ENCODE peak calls at places on chromosome 6, in eight cellular contexts. T is prostate gland, U is endothelial cell of umbilical vein, Y is stomach, A is HepG2, Z is sigmoid colon, B is spleen, H is transverse colon. F is an unnamed sample.

GRCh38 chr6:129863664-129864063 is 2.5 kb upstream of the TMEM244 start:
- DNase-seq in T (no peak), U (no peak), Y (no peak), A (no peak), Z (no peak), B (no peak), H (no peak), F (no peak)

GRCh38 chr6:26538572-26538902 is 371 bp downstream of the HMGN4 start:
- DNase-seq in T (no peak), U (no peak), Y (no peak), A (no peak), Z (no peak), B (no peak), H (no peak), F (no peak)

GRCh38 chr6:128826606-128827005 is 56.3 kb upstream of the LAMA2 start:
- DNase-seq in T (no peak), U (no peak), Y (no peak), A (no peak), Z (no peak), B (no peak), H (no peak), F (no peak)

GRCh38 chr6:146847426-146847825 is 248.7 kb downstream of the ADGB start:
- DNase-seq in T (no peak), U (peak), Y (no peak), A (no peak), Z (no peak), B (no peak), H (no peak), F (no peak)

GRCh38 chr6:2914318-2914660 is 11.2 kb upstream of the SERPINB9 start:
- DNase-seq in T (no peak), U (no peak), Y (peak), A (no peak), Z (no peak), B (no peak), H (peak), F (no peak)

GRCh38 chr6:30113843-30114242 is 953 bp upstream of the TRIM31 start:
- DNase-seq in T (no peak), U (no peak), Y (no peak), A (no peak), Z (no peak), B (no peak), H (no peak), F (no peak)

GRCh38 chr6:136289327-136289578 is 393 bp downstream of the BCLAF1 start:
- DNase-seq in T (peak), U (peak), Y (peak), A (peak), Z (peak), B (peak), H (peak), F (peak)

GRCh38 chr6:137878810-137879285 is 11.8 kb downstream of the TNFAIP3 start:
- DNase-seq in T (peak), U (no peak), Y (no peak), A (no peak), Z (peak), B (peak), H (no peak), F (peak)

GRCh38 chr6:142009647-142010046 is 123.1 kb upstream of the GJE1 start:
- DNase-seq in T (no peak), U (no peak), Y (no peak), A (no peak), Z (no peak), B (no peak), H (no peak), F (no peak)

GRCh38 chr6:2688416-2689064 is 62.2 kb downstream of the MYLK4 start:
- DNase-seq in T (no peak), U (peak), Y (no peak), A (peak), Z (no peak), B (no peak), H (no peak), F (no peak)

GRCh38 chr6:8539446-8539845 is 104.1 kb upstream of the SLC35B3 start:
- DNase-seq in T (no peak), U (no peak), Y (no peak), A (peak), Z (no peak), B (no peak), H (no peak), F (no peak)

GRCh38 chr6:139242457-139243240 is 49.1 kb downstream of the TXLNB start:
- DNase-seq in T (no peak), U (no peak), Y (no peak), A (no peak), Z (no peak), B (no peak), H (no peak), F (no peak)

GRCh38 chr6:43919774-43920173 is 149.8 kb downstream of the VEGFA start:
- DNase-seq in T (no peak), U (no peak), Y (no peak), A (no peak), Z (no peak), B (no peak), H (no peak), F (no peak)

GRCh38 chr6:142706200-142706599 is 238.8 kb downstream of the HIVEP2 start:
- DNase-seq in T (no peak), U (no peak), Y (no peak), A (no peak), Z (no peak), B (no peak), H (no peak), F (no peak)

GRCh38 chr6:38909020-38909730 is 139.4 kb upstream of the GLP1R start:
- DNase-seq in T (no peak), U (peak), Y (peak), A (peak), Z (no peak), B (no peak), H (no peak), F (no peak)

GRCh38 chr6:145332001-145332400 is 403.3 kb downstream of the EPM2A start:
- DNase-seq in T (no peak), U (no peak), Y (no peak), A (peak), Z (no peak), B (no peak), H (no peak), F (no peak)

GRCh38 chr6:164034602-164035140 is 620.2 kb downstream of the QKI start:
- DNase-seq in T (no peak), U (no peak), Y (no peak), A (no peak), Z (no peak), B (no peak), H (no peak), F (no peak)

GRCh38 chr6:44071670-44072451 is 55.4 kb downstream of the MRPL14 start:
- DNase-seq in T (no peak), U (peak), Y (no peak), A (no peak), Z (no peak), B (no peak), H (no peak), F (no peak)

GRCh38 chr6:145539831-145540230 is 195.5 kb downstream of the EPM2A start:
- DNase-seq in T (no peak), U (no peak), Y (no peak), A (no peak), Z (no peak), B (no peak), H (no peak), F (no peak)

GRCh38 chr6:79813854-79814477 is 133.4 kb downstream of the ELOVL4 start:
- DNase-seq in T (peak), U (peak), Y (peak), A (peak), Z (peak), B (no peak), H (peak), F (no peak)

GRCh38 chr6:142356271-142356938 is 54.6 kb downstream of the ADGRG6 start:
- DNase-seq in T (no peak), U (no peak), Y (no peak), A (no peak), Z (no peak), B (no peak), H (no peak), F (no peak)

GRCh38 chr6:57317060-57317943 is at the start of gene PRIM2:
- DNase-seq in T (peak), U (peak), Y (peak), A (peak), Z (peak), B (peak), H (peak), F (peak)

GRCh38 chr6:135936606-135937005 is 85.1 kb downstream of the PDE7B start:
- DNase-seq in T (no peak), U (peak), Y (no peak), A (no peak), Z (no peak), B (no peak), H (no peak), F (no peak)

GRCh38 chr6:21371676-21372161 is 221.8 kb upstream of the SOX4 start:
- DNase-seq in T (no peak), U (no peak), Y (no peak), A (peak), Z (no peak), B (no peak), H (no peak), F (no peak)

GRCh38 chr6:33966536-33966935 is 162.7 kb upstream of the MLN start:
- DNase-seq in T (no peak), U (no peak), Y (no peak), A (no peak), Z (peak), B (no peak), H (no peak), F (no peak)

GRCh38 chr6:167238694-167239467 is 52.2 kb upstream of the UNC93A start:
- DNase-seq in T (no peak), U (no peak), Y (no peak), A (peak), Z (no peak), B (no peak), H (no peak), F (no peak)

GRCh38 chr6:105798057-105798456 is 288.1 kb upstream of the PRDM1 start:
- DNase-seq in T (no peak), U (no peak), Y (no peak), A (no peak), Z (peak), B (no peak), H (no peak), F (no peak)

GRCh38 chr6:11085758-11086435 is 7.7 kb upstream of the SMIM13 start:
- DNase-seq in T (no peak), U (no peak), Y (no peak), A (no peak), Z (no peak), B (no peak), H (no peak), F (no peak)

GRCh38 chr6:152671146-152671545 is 26.6 kb upstream of the MYCT1 start:
- DNase-seq in T (no peak), U (peak), Y (no peak), A (no peak), Z (no peak), B (no peak), H (no peak), F (no peak)

GRCh38 chr6:3608159-3608558 is 143.4 kb downstream of the PXDC1 start:
- DNase-seq in T (no peak), U (no peak), Y (no peak), A (no peak), Z (no peak), B (no peak), H (no peak), F (no peak)

GRCh38 chr6:147430811-147431210 is 77.7 kb upstream of the SAMD5 start:
- DNase-seq in T (no peak), U (no peak), Y (no peak), A (no peak), Z (no peak), B (no peak), H (no peak), F (no peak)

GRCh38 chr6:128199461-128199860 is 298.6 kb upstream of the THEMIS start:
- DNase-seq in T (no peak), U (no peak), Y (no peak), A (no peak), Z (no peak), B (no peak), H (no peak), F (no peak)

GRCh38 chr6:72175936-72176335 is 289.6 kb downstream of the RIMS1 start:
- DNase-seq in T (no peak), U (no peak), Y (no peak), A (no peak), Z (no peak), B (no peak), H (no peak), F (no peak)
- TF ChIP-seq POLR2AphosphoS5 in T (no peak), U (no peak), Y (no peak), A (no peak), Z (no peak), B (no peak), H (no peak), F (no peak)

GRCh38 chr6:119313937-119314893 is 35.3 kb downstream of the MAN1A1 start:
- DNase-seq in T (no peak), U (no peak), Y (no peak), A (no peak), Z (no peak), B (no peak), H (peak), F (peak)
- TF ChIP-seq POLR2A in T (no peak), U (no peak), Y (no peak), A (no peak), Z (no peak), B (no peak), H (no peak), F (no peak)

GRCh38 chr6:27558028-27558724 is 85.3 kb upstream of the ZNF184 start:
- DNase-seq in T (no peak), U (no peak), Y (no peak), A (no peak), Z (no peak), B (no peak), H (no peak), F (no peak)
- TF ChIP-seq CTCF in T (no peak), U (no peak), Y (no peak), A (no peak), Z (no peak), B (no peak), H (no peak), F (no peak)

DNA sequence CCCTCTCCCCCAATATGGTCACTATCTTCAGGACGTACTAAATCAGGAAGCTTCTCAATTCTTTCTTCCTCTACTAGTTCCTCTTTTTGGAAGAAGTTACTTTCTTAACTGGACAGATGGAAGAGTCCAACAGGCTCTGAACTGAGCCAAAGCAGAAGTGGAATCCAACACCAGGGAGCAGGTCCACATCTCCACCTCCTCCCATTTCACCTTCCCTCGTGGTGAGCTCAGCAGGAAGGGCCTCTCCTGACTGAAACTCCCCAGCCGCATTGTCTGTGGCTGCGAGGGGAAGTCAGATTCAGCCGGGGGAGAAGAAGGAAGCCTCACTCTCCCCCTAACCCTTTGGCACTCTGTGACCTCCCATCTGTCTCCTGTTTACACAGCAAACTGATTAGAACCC is 63.8 kb upstream of the UST start:
- DNase-seq in T (no peak), U (no peak), Y (no peak), A (no peak), Z (no peak), B (no peak), H (peak), F (no peak)
- TF ChIP-seq POLR2AphosphoS5 in T (no peak), U (no peak), Y (no peak), A (no peak), Z (no peak), B (no peak), H (no peak), F (no peak)

DNA sequence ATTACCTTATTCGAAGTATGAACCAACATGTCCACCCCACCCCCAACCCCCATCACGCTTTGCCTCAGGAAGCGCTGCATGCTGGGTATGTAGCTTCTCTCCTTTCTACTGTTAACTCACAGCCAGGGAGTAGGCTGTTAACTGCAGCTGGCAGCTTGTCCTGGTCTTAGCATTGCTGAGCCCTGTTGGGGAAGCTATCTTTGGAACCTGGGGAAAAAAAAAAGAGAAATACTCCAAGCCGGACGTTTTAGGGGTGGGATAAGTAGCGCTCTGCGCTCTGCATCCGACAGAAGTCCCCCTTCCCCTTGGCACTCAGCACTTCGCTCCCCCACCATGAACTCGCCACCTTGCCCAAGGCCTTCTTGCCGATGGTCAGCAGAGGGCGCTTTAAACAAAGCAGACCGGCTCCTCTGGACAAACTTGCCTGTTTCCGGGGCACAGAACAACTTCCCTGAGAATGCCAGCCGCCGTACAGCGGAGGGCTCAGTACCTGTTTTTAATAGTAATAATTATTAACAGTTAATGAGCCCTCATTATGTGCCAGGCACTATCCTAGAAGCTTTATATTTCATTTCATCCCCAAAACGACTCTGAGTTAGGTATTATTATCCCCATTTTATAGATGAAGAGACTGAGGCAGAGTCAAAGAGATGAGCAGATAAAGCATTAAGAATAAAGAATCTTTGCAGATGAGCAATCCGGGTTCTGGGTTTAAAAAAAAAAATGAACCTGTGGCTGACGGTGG is 35.2 kb upstream of the MDFI start:
- DNase-seq in T (peak), U (peak), Y (peak), A (peak), Z (peak), B (peak), H (peak), F (no peak)
- TF ChIP-seq POLR2A in T (no peak), U (no peak), Y (no peak), A (no peak), Z (no peak), B (no peak), H (no peak), F (no peak)

DNA sequence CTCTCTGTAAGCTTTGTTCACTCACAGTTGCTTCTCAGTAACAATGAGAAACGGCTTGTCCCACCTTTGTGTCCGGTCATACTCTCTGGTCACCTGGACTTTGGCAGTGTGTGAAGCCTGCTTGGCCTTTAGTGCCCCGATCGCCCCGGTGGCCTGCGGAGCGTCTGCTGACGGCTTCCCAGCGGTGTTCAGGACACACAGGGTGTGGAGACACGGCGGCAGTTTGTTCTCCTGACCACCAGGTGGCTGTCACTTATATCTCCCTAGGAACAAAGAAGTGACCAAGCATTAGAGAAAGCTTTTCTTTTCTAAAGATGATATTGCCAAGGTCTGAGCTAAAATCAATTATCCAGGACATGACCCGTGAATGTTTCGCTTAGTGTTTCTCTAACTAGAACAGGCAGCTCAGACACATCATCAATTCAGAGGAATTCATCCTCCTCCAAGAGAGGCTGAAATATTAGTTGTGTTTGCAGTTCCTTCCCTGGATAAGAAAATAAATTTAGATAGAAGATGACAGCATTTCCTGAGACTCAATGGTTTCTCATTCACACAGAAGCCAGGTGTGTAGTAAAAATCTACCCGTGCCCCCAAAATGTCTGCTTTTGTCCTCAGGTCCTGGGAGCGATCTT is 167.4 kb upstream of the THBS2 start:
- DNase-seq in T (no peak), U (no peak), Y (peak), A (peak), Z (no peak), B (no peak), H (peak), F (no peak)
- TF ChIP-seq CTCF in T (peak), U (no peak), Y (no peak), A (peak), Z (peak), B (no peak), H (peak), F (peak)

GRCh38 chr6:32935551-32936246 is 5.1 kb downstream of the HLA-DMB start:
- DNase-seq in T (no peak), U (no peak), Y (no peak), A (no peak), Z (no peak), B (no peak), H (no peak), F (no peak)
- TF ChIP-seq POLR2AphosphoS5 in T (no peak), U (no peak), Y (no peak), A (no peak), Z (no peak), B (no peak), H (no peak), F (no peak)

DNA sequence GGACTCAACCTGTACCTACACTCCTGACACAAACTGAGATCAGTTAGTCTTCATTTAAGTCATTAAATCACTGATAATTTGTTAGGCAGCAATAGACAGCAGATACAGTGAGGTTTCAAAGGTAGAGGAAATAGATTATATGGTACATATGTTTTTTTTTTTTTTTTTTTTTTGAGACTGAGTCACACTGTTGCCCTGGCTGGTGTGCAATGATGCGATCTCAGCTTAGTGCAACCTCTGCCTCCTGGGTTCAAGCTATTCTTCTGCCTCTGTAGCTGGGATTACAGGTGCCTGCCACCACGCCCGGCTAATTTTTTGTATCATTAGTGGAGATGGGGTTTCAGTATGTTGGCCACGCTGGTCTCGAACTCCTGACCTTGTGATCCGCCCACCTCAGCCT is 38.2 kb upstream of the KIF13A start:
- DNase-seq in T (no peak), U (no peak), Y (no peak), A (no peak), Z (no peak), B (no peak), H (no peak), F (no peak)
- TF ChIP-seq POLR2A in T (no peak), U (no peak), Y (no peak), A (no peak), Z (no peak), B (no peak), H (no peak), F (no peak)

DNA sequence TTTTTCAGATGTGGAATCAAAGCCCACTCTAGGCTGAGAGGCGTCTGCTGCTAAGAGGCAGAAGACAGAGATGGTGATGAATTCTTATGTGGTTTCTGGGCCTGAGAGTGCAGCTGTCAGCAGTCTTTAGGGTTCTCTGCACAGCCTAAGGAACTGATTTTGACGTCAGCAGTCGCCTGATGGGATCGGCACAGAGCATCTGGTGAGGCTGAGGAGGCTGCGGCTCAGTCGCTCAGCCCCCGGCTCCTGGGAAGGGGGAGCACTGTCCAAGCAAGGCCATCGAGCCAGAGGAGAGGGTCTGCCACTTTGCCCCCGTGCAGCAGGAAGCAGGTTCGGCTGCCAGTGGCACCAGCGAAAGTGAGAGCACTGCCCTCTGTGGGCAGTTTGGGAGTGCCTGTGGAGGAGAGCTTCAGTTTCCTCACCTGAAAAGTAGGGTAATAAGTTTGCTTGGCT is 92.5 kb downstream of the TCP11 start:
- DNase-seq in T (no peak), U (no peak), Y (no peak), A (no peak), Z (peak), B (no peak), H (peak), F (peak)
- TF ChIP-seq CTCF in T (no peak), U (no peak), Y (no peak), A (peak), Z (peak), B (peak), H (peak), F (no peak)